ENCODE peak calls at places on chromosomes 6 and 20, in ten cellular contexts. One of them, this sample, is unnamed.

GRCh38 chr20:32982617-32983458 is 21.4 kb downstream of the SUN5 start:
- DNase-seq in hippocampal formation: no peak
- DNase-seq in stimulated activated CD8-positive, alpha-beta memory T cell treated with anti-CD3 and anti-CD28 coated beads, Interleukin-12 subunit alpha, Interleukin-12 subunit beta, amount 100 ng/mL, for 4 hours: no peak
- DNase-seq in neural crest cell: no peak
- DNase-seq in amygdala: no peak
- DNase-seq in A673: peak; percentile 7
- DNase-seq in substantia nigra: peak; percentile 38
- DNase-seq in IMR-90: no peak
- DNase-seq in WTC11: no peak
- DNase-seq in stimulated activated CD4-positive, alpha-beta T cell treated with anti-CD3 and anti-CD28 coated beads, Interleukin-2, amount 100 ng/mL, for 48 hours: no peak
- DNase-seq in this sample: no peak

GRCh38 chr6:88910922-88911778 is 52.3 kb downstream of the RNGTT start:
- DNase-seq in hippocampal formation: no peak
- DNase-seq in stimulated activated CD8-positive, alpha-beta memory T cell treated with anti-CD3 and anti-CD28 coated beads, Interleukin-12 subunit alpha, Interleukin-12 subunit beta, amount 100 ng/mL, for 4 hours: no peak
- DNase-seq in neural crest cell: no peak
- DNase-seq in amygdala: no peak
- DNase-seq in A673: no peak
- DNase-seq in substantia nigra: no peak
- DNase-seq in IMR-90: no peak
- DNase-seq in WTC11: no peak
- DNase-seq in stimulated activated CD4-positive, alpha-beta T cell treated with anti-CD3 and anti-CD28 coated beads, Interleukin-2, amount 100 ng/mL, for 48 hours: no peak
- DNase-seq in this sample: no peak

GRCh38 chr20:6882911-6883310 is 115.4 kb downstream of the BMP2 start:
- DNase-seq in hippocampal formation: no peak
- DNase-seq in stimulated activated CD8-positive, alpha-beta memory T cell treated with anti-CD3 and anti-CD28 coated beads, Interleukin-12 subunit alpha, Interleukin-12 subunit beta, amount 100 ng/mL, for 4 hours: no peak
- DNase-seq in neural crest cell: no peak
- DNase-seq in amygdala: no peak
- DNase-seq in A673: no peak
- DNase-seq in substantia nigra: no peak
- DNase-seq in IMR-90: no peak
- DNase-seq in WTC11: no peak
- DNase-seq in stimulated activated CD4-positive, alpha-beta T cell treated with anti-CD3 and anti-CD28 coated beads, Interleukin-2, amount 100 ng/mL, for 48 hours: no peak
- DNase-seq in this sample: peak; percentile 44

GRCh38 chr6:28634758-28635546 is 109.3 kb downstream of the GPX5 start:
- DNase-seq in hippocampal formation: no peak
- DNase-seq in stimulated activated CD8-positive, alpha-beta memory T cell treated with anti-CD3 and anti-CD28 coated beads, Interleukin-12 subunit alpha, Interleukin-12 subunit beta, amount 100 ng/mL, for 4 hours: no peak
- DNase-seq in neural crest cell: peak; percentile 42
- DNase-seq in amygdala: no peak
- DNase-seq in A673: peak; percentile 47
- DNase-seq in substantia nigra: no peak
- DNase-seq in IMR-90: no peak
- DNase-seq in WTC11: peak; percentile 70
- DNase-seq in stimulated activated CD4-positive, alpha-beta T cell treated with anti-CD3 and anti-CD28 coated beads, Interleukin-2, amount 100 ng/mL, for 48 hours: no peak
- DNase-seq in this sample: no peak

GRCh38 chr20:46195264-46196038 is 77.3 kb downstream of the CD40 start:
- DNase-seq in hippocampal formation: no peak
- DNase-seq in stimulated activated CD8-positive, alpha-beta memory T cell treated with anti-CD3 and anti-CD28 coated beads, Interleukin-12 subunit alpha, Interleukin-12 subunit beta, amount 100 ng/mL, for 4 hours: no peak
- DNase-seq in neural crest cell: no peak
- DNase-seq in amygdala: no peak
- DNase-seq in A673: no peak
- DNase-seq in substantia nigra: no peak
- DNase-seq in IMR-90: no peak
- DNase-seq in WTC11: no peak
- DNase-seq in stimulated activated CD4-positive, alpha-beta T cell treated with anti-CD3 and anti-CD28 coated beads, Interleukin-2, amount 100 ng/mL, for 48 hours: no peak
- DNase-seq in this sample: no peak

GRCh38 chr6:97053643-97054411 is 129.3 kb downstream of the KLHL32 start:
- DNase-seq in hippocampal formation: peak; percentile 53
- DNase-seq in stimulated activated CD8-positive, alpha-beta memory T cell treated with anti-CD3 and anti-CD28 coated beads, Interleukin-12 subunit alpha, Interleukin-12 subunit beta, amount 100 ng/mL, for 4 hours: no peak
- DNase-seq in neural crest cell: no peak
- DNase-seq in amygdala: no peak
- DNase-seq in A673: peak; percentile 38
- DNase-seq in substantia nigra: no peak
- DNase-seq in IMR-90: peak; percentile 34
- DNase-seq in WTC11: no peak
- DNase-seq in stimulated activated CD4-positive, alpha-beta T cell treated with anti-CD3 and anti-CD28 coated beads, Interleukin-2, amount 100 ng/mL, for 48 hours: no peak
- DNase-seq in this sample: no peak

GRCh38 chr20:59002388-59002787 is 4.7 kb downstream of the CTSZ start:
- DNase-seq in hippocampal formation: no peak
- DNase-seq in stimulated activated CD8-positive, alpha-beta memory T cell treated with anti-CD3 and anti-CD28 coated beads, Interleukin-12 subunit alpha, Interleukin-12 subunit beta, amount 100 ng/mL, for 4 hours: no peak
- DNase-seq in neural crest cell: no peak
- DNase-seq in amygdala: no peak
- DNase-seq in A673: no peak
- DNase-seq in substantia nigra: no peak
- DNase-seq in IMR-90: no peak
- DNase-seq in WTC11: no peak
- DNase-seq in stimulated activated CD4-positive, alpha-beta T cell treated with anti-CD3 and anti-CD28 coated beads, Interleukin-2, amount 100 ng/mL, for 48 hours: no peak
- DNase-seq in this sample: no peak

GRCh38 chr6:5078121-5078695 is 6.9 kb upstream of the PPP1R3G start:
- DNase-seq in hippocampal formation: no peak
- DNase-seq in stimulated activated CD8-positive, alpha-beta memory T cell treated with anti-CD3 and anti-CD28 coated beads, Interleukin-12 subunit alpha, Interleukin-12 subunit beta, amount 100 ng/mL, for 4 hours: no peak
- DNase-seq in neural crest cell: no peak
- DNase-seq in amygdala: no peak
- DNase-seq in A673: peak; percentile 38
- DNase-seq in substantia nigra: no peak
- DNase-seq in IMR-90: no peak
- DNase-seq in WTC11: no peak
- DNase-seq in stimulated activated CD4-positive, alpha-beta T cell treated with anti-CD3 and anti-CD28 coated beads, Interleukin-2, amount 100 ng/mL, for 48 hours: no peak
- DNase-seq in this sample: no peak

GRCh38 chr6:24391756-24392405 is 10.9 kb upstream of the MRS2 start:
- DNase-seq in hippocampal formation: no peak
- DNase-seq in stimulated activated CD8-positive, alpha-beta memory T cell treated with anti-CD3 and anti-CD28 coated beads, Interleukin-12 subunit alpha, Interleukin-12 subunit beta, amount 100 ng/mL, for 4 hours: no peak
- DNase-seq in neural crest cell: no peak
- DNase-seq in amygdala: no peak
- DNase-seq in A673: no peak
- DNase-seq in substantia nigra: no peak
- DNase-seq in IMR-90: no peak
- DNase-seq in WTC11: no peak
- DNase-seq in stimulated activated CD4-positive, alpha-beta T cell treated with anti-CD3 and anti-CD28 coated beads, Interleukin-2, amount 100 ng/mL, for 48 hours: no peak
- DNase-seq in this sample: no peak

GRCh38 chr6:145929037-145929633 is 35.0 kb downstream of the SHPRH start:
- DNase-seq in hippocampal formation: peak; percentile 20
- DNase-seq in stimulated activated CD8-positive, alpha-beta memory T cell treated with anti-CD3 and anti-CD28 coated beads, Interleukin-12 subunit alpha, Interleukin-12 subunit beta, amount 100 ng/mL, for 4 hours: no peak
- DNase-seq in neural crest cell: no peak
- DNase-seq in amygdala: no peak
- DNase-seq in A673: peak; percentile 61
- DNase-seq in substantia nigra: no peak
- DNase-seq in IMR-90: peak; percentile 60
- DNase-seq in WTC11: no peak
- DNase-seq in stimulated activated CD4-positive, alpha-beta T cell treated with anti-CD3 and anti-CD28 coated beads, Interleukin-2, amount 100 ng/mL, for 48 hours: no peak
- DNase-seq in this sample: peak; percentile 9

GRCh38 chr6:69775941-69776340 is 20.9 kb downstream of the LMBRD1 start:
- DNase-seq in hippocampal formation: no peak
- DNase-seq in stimulated activated CD8-positive, alpha-beta memory T cell treated with anti-CD3 and anti-CD28 coated beads, Interleukin-12 subunit alpha, Interleukin-12 subunit beta, amount 100 ng/mL, for 4 hours: no peak
- DNase-seq in neural crest cell: no peak
- DNase-seq in amygdala: no peak
- DNase-seq in A673: no peak
- DNase-seq in substantia nigra: no peak
- DNase-seq in IMR-90: no peak
- DNase-seq in WTC11: no peak
- DNase-seq in stimulated activated CD4-positive, alpha-beta T cell treated with anti-CD3 and anti-CD28 coated beads, Interleukin-2, amount 100 ng/mL, for 48 hours: no peak
- DNase-seq in this sample: no peak

GRCh38 chr20:15012551-15012950 is 675.1 kb upstream of the FLRT3 start:
- DNase-seq in hippocampal formation: no peak
- DNase-seq in stimulated activated CD8-positive, alpha-beta memory T cell treated with anti-CD3 and anti-CD28 coated beads, Interleukin-12 subunit alpha, Interleukin-12 subunit beta, amount 100 ng/mL, for 4 hours: no peak
- DNase-seq in neural crest cell: peak; percentile 27
- DNase-seq in amygdala: no peak
- DNase-seq in A673: no peak
- DNase-seq in substantia nigra: no peak
- DNase-seq in IMR-90: no peak
- DNase-seq in WTC11: no peak
- DNase-seq in stimulated activated CD4-positive, alpha-beta T cell treated with anti-CD3 and anti-CD28 coated beads, Interleukin-2, amount 100 ng/mL, for 48 hours: no peak
- DNase-seq in this sample: no peak

GRCh38 chr6:82712826-82713225 is 349.2 kb downstream of the TPBG start:
- DNase-seq in hippocampal formation: no peak
- DNase-seq in stimulated activated CD8-positive, alpha-beta memory T cell treated with anti-CD3 and anti-CD28 coated beads, Interleukin-12 subunit alpha, Interleukin-12 subunit beta, amount 100 ng/mL, for 4 hours: no peak
- DNase-seq in neural crest cell: no peak
- DNase-seq in amygdala: no peak
- DNase-seq in A673: no peak
- DNase-seq in substantia nigra: no peak
- DNase-seq in IMR-90: no peak
- DNase-seq in WTC11: no peak
- DNase-seq in stimulated activated CD4-positive, alpha-beta T cell treated with anti-CD3 and anti-CD28 coated beads, Interleukin-2, amount 100 ng/mL, for 48 hours: no peak
- DNase-seq in this sample: no peak

GRCh38 chr6:127518212-127518709 is 874 bp downstream of the MTCL3 start:
- DNase-seq in hippocampal formation: peak; percentile 21
- DNase-seq in stimulated activated CD8-positive, alpha-beta memory T cell treated with anti-CD3 and anti-CD28 coated beads, Interleukin-12 subunit alpha, Interleukin-12 subunit beta, amount 100 ng/mL, for 4 hours: no peak
- DNase-seq in neural crest cell: peak; percentile 27
- DNase-seq in amygdala: no peak
- DNase-seq in A673: peak; percentile 69
- DNase-seq in substantia nigra: peak; percentile 7
- DNase-seq in IMR-90: no peak
- DNase-seq in WTC11: no peak
- DNase-seq in stimulated activated CD4-positive, alpha-beta T cell treated with anti-CD3 and anti-CD28 coated beads, Interleukin-2, amount 100 ng/mL, for 48 hours: no peak
- DNase-seq in this sample: no peak

GRCh38 chr20:63740070-63740500 is 509 bp downstream of the SLC2A4RG start:
- DNase-seq in hippocampal formation: no peak
- DNase-seq in stimulated activated CD8-positive, alpha-beta memory T cell treated with anti-CD3 and anti-CD28 coated beads, Interleukin-12 subunit alpha, Interleukin-12 subunit beta, amount 100 ng/mL, for 4 hours: peak; percentile 34
- DNase-seq in neural crest cell: no peak
- DNase-seq in amygdala: no peak
- DNase-seq in A673: peak; percentile 51
- DNase-seq in substantia nigra: peak; percentile 27
- DNase-seq in IMR-90: peak; percentile 7
- DNase-seq in WTC11: peak; percentile 60
- DNase-seq in stimulated activated CD4-positive, alpha-beta T cell treated with anti-CD3 and anti-CD28 coated beads, Interleukin-2, amount 100 ng/mL, for 48 hours: peak; percentile 36
- DNase-seq in this sample: no peak

GRCh38 chr20:44400671-44401051 is 45.2 kb downstream of the HNF4A start:
- DNase-seq in hippocampal formation: no peak
- DNase-seq in stimulated activated CD8-positive, alpha-beta memory T cell treated with anti-CD3 and anti-CD28 coated beads, Interleukin-12 subunit alpha, Interleukin-12 subunit beta, amount 100 ng/mL, for 4 hours: no peak
- DNase-seq in neural crest cell: no peak
- DNase-seq in amygdala: no peak
- DNase-seq in A673: no peak
- DNase-seq in substantia nigra: no peak
- DNase-seq in IMR-90: no peak
- DNase-seq in WTC11: no peak
- DNase-seq in stimulated activated CD4-positive, alpha-beta T cell treated with anti-CD3 and anti-CD28 coated beads, Interleukin-2, amount 100 ng/mL, for 48 hours: no peak
- DNase-seq in this sample: no peak

GRCh38 chr20:54794110-54794509 is 318.7 kb downstream of the DOK5 start:
- DNase-seq in hippocampal formation: no peak
- DNase-seq in stimulated activated CD8-positive, alpha-beta memory T cell treated with anti-CD3 and anti-CD28 coated beads, Interleukin-12 subunit alpha, Interleukin-12 subunit beta, amount 100 ng/mL, for 4 hours: no peak
- DNase-seq in neural crest cell: no peak
- DNase-seq in amygdala: no peak
- DNase-seq in A673: no peak
- DNase-seq in substantia nigra: no peak
- DNase-seq in IMR-90: no peak
- DNase-seq in WTC11: no peak
- DNase-seq in stimulated activated CD4-positive, alpha-beta T cell treated with anti-CD3 and anti-CD28 coated beads, Interleukin-2, amount 100 ng/mL, for 48 hours: no peak
- DNase-seq in this sample: no peak

GRCh38 chr20:49890651-49891361 is 24.5 kb downstream of the SPATA2 start:
- DNase-seq in hippocampal formation: no peak
- DNase-seq in stimulated activated CD8-positive, alpha-beta memory T cell treated with anti-CD3 and anti-CD28 coated beads, Interleukin-12 subunit alpha, Interleukin-12 subunit beta, amount 100 ng/mL, for 4 hours: no peak
- DNase-seq in neural crest cell: no peak
- DNase-seq in amygdala: no peak
- DNase-seq in A673: no peak
- DNase-seq in substantia nigra: peak; percentile 30
- DNase-seq in IMR-90: no peak
- DNase-seq in WTC11: peak; percentile 38
- DNase-seq in stimulated activated CD4-positive, alpha-beta T cell treated with anti-CD3 and anti-CD28 coated beads, Interleukin-2, amount 100 ng/mL, for 48 hours: no peak
- DNase-seq in this sample: no peak

GRCh38 chr6:140360651-140361050 is 986.2 kb upstream of the CITED2 start:
- DNase-seq in hippocampal formation: no peak
- DNase-seq in stimulated activated CD8-positive, alpha-beta memory T cell treated with anti-CD3 and anti-CD28 coated beads, Interleukin-12 subunit alpha, Interleukin-12 subunit beta, amount 100 ng/mL, for 4 hours: no peak
- DNase-seq in neural crest cell: no peak
- DNase-seq in amygdala: no peak
- DNase-seq in A673: no peak
- DNase-seq in substantia nigra: no peak
- DNase-seq in IMR-90: peak; percentile 30
- DNase-seq in WTC11: no peak
- DNase-seq in stimulated activated CD4-positive, alpha-beta T cell treated with anti-CD3 and anti-CD28 coated beads, Interleukin-2, amount 100 ng/mL, for 48 hours: no peak
- DNase-seq in this sample: peak; percentile 53

GRCh38 chr6:109236140-109237081 is 141.1 kb downstream of the CEP57L1 start:
- DNase-seq in hippocampal formation: no peak
- DNase-seq in stimulated activated CD8-positive, alpha-beta memory T cell treated with anti-CD3 and anti-CD28 coated beads, Interleukin-12 subunit alpha, Interleukin-12 subunit beta, amount 100 ng/mL, for 4 hours: no peak
- DNase-seq in neural crest cell: no peak
- DNase-seq in amygdala: no peak
- DNase-seq in A673: no peak
- DNase-seq in substantia nigra: peak; percentile 44
- DNase-seq in IMR-90: no peak
- DNase-seq in WTC11: peak; percentile 82
- DNase-seq in stimulated activated CD4-positive, alpha-beta T cell treated with anti-CD3 and anti-CD28 coated beads, Interleukin-2, amount 100 ng/mL, for 48 hours: peak; percentile 9
- DNase-seq in this sample: no peak

GRCh38 chr6:95959291-95959690 is 56.5 kb upstream of the FUT9 start:
- DNase-seq in hippocampal formation: peak; percentile 38
- DNase-seq in stimulated activated CD8-positive, alpha-beta memory T cell treated with anti-CD3 and anti-CD28 coated beads, Interleukin-12 subunit alpha, Interleukin-12 subunit beta, amount 100 ng/mL, for 4 hours: no peak
- DNase-seq in neural crest cell: no peak
- DNase-seq in amygdala: no peak
- DNase-seq in A673: no peak
- DNase-seq in substantia nigra: no peak
- DNase-seq in IMR-90: no peak
- DNase-seq in WTC11: no peak
- DNase-seq in stimulated activated CD4-positive, alpha-beta T cell treated with anti-CD3 and anti-CD28 coated beads, Interleukin-2, amount 100 ng/mL, for 48 hours: no peak
- DNase-seq in this sample: no peak

GRCh38 chr20:24838551-24839530 is 110.2 kb upstream of the CST7 start:
- DNase-seq in hippocampal formation: peak; percentile 20
- DNase-seq in stimulated activated CD8-positive, alpha-beta memory T cell treated with anti-CD3 and anti-CD28 coated beads, Interleukin-12 subunit alpha, Interleukin-12 subunit beta, amount 100 ng/mL, for 4 hours: no peak
- DNase-seq in neural crest cell: no peak
- DNase-seq in amygdala: no peak
- DNase-seq in A673: no peak
- DNase-seq in substantia nigra: no peak
- DNase-seq in IMR-90: peak; percentile 12
- DNase-seq in WTC11: no peak
- DNase-seq in stimulated activated CD4-positive, alpha-beta T cell treated with anti-CD3 and anti-CD28 coated beads, Interleukin-2, amount 100 ng/mL, for 48 hours: no peak
- DNase-seq in this sample: no peak

GRCh38 chr6:43974643-43975235 is 152.5 kb downstream of the MRPL14 start:
- DNase-seq in hippocampal formation: no peak
- DNase-seq in stimulated activated CD8-positive, alpha-beta memory T cell treated with anti-CD3 and anti-CD28 coated beads, Interleukin-12 subunit alpha, Interleukin-12 subunit beta, amount 100 ng/mL, for 4 hours: no peak
- DNase-seq in neural crest cell: no peak
- DNase-seq in amygdala: no peak
- DNase-seq in A673: no peak
- DNase-seq in substantia nigra: no peak
- DNase-seq in IMR-90: peak; percentile 59
- DNase-seq in WTC11: no peak
- DNase-seq in stimulated activated CD4-positive, alpha-beta T cell treated with anti-CD3 and anti-CD28 coated beads, Interleukin-2, amount 100 ng/mL, for 48 hours: no peak
- DNase-seq in this sample: no peak

GRCh38 chr20:19785886-19786285 is 27.8 kb downstream of the RIN2 start:
- DNase-seq in hippocampal formation: no peak
- DNase-seq in stimulated activated CD8-positive, alpha-beta memory T cell treated with anti-CD3 and anti-CD28 coated beads, Interleukin-12 subunit alpha, Interleukin-12 subunit beta, amount 100 ng/mL, for 4 hours: no peak
- DNase-seq in neural crest cell: no peak
- DNase-seq in amygdala: no peak
- DNase-seq in A673: no peak
- DNase-seq in substantia nigra: no peak
- DNase-seq in IMR-90: peak; percentile 42
- DNase-seq in WTC11: no peak
- DNase-seq in stimulated activated CD4-positive, alpha-beta T cell treated with anti-CD3 and anti-CD28 coated beads, Interleukin-2, amount 100 ng/mL, for 48 hours: no peak
- DNase-seq in this sample: no peak

GRCh38 chr6:105596284-105596755 is 193.4 kb upstream of the PREP start:
- DNase-seq in hippocampal formation: no peak
- DNase-seq in stimulated activated CD8-positive, alpha-beta memory T cell treated with anti-CD3 and anti-CD28 coated beads, Interleukin-12 subunit alpha, Interleukin-12 subunit beta, amount 100 ng/mL, for 4 hours: no peak
- DNase-seq in neural crest cell: no peak
- DNase-seq in amygdala: no peak
- DNase-seq in A673: peak; percentile 55
- DNase-seq in substantia nigra: no peak
- DNase-seq in IMR-90: peak; percentile 99
- DNase-seq in WTC11: no peak
- DNase-seq in stimulated activated CD4-positive, alpha-beta T cell treated with anti-CD3 and anti-CD28 coated beads, Interleukin-2, amount 100 ng/mL, for 48 hours: no peak
- DNase-seq in this sample: peak; percentile 96

GRCh38 chr6:74574794-74575193 is 631.1 kb downstream of the COL12A1 start:
- DNase-seq in hippocampal formation: no peak
- DNase-seq in stimulated activated CD8-positive, alpha-beta memory T cell treated with anti-CD3 and anti-CD28 coated beads, Interleukin-12 subunit alpha, Interleukin-12 subunit beta, amount 100 ng/mL, for 4 hours: no peak
- DNase-seq in neural crest cell: no peak
- DNase-seq in amygdala: no peak
- DNase-seq in A673: peak; percentile 65
- DNase-seq in substantia nigra: no peak
- DNase-seq in IMR-90: peak; percentile 58
- DNase-seq in WTC11: no peak
- DNase-seq in stimulated activated CD4-positive, alpha-beta T cell treated with anti-CD3 and anti-CD28 coated beads, Interleukin-2, amount 100 ng/mL, for 48 hours: no peak
- DNase-seq in this sample: no peak

GRCh38 chr6:12760911-12761310 is 44.3 kb downstream of the PHACTR1 start:
- DNase-seq in hippocampal formation: no peak
- DNase-seq in stimulated activated CD8-positive, alpha-beta memory T cell treated with anti-CD3 and anti-CD28 coated beads, Interleukin-12 subunit alpha, Interleukin-12 subunit beta, amount 100 ng/mL, for 4 hours: no peak
- DNase-seq in neural crest cell: no peak
- DNase-seq in amygdala: no peak
- DNase-seq in A673: no peak
- DNase-seq in substantia nigra: no peak
- DNase-seq in IMR-90: no peak
- DNase-seq in WTC11: no peak
- DNase-seq in stimulated activated CD4-positive, alpha-beta T cell treated with anti-CD3 and anti-CD28 coated beads, Interleukin-2, amount 100 ng/mL, for 48 hours: no peak
- DNase-seq in this sample: no peak

GRCh38 chr6:3872370-3872854 is 23.2 kb downstream of the FAM50B start:
- DNase-seq in hippocampal formation: no peak
- DNase-seq in stimulated activated CD8-positive, alpha-beta memory T cell treated with anti-CD3 and anti-CD28 coated beads, Interleukin-12 subunit alpha, Interleukin-12 subunit beta, amount 100 ng/mL, for 4 hours: no peak
- DNase-seq in neural crest cell: no peak
- DNase-seq in amygdala: no peak
- DNase-seq in A673: no peak
- DNase-seq in substantia nigra: no peak
- DNase-seq in IMR-90: no peak
- DNase-seq in WTC11: no peak
- DNase-seq in stimulated activated CD4-positive, alpha-beta T cell treated with anti-CD3 and anti-CD28 coated beads, Interleukin-2, amount 100 ng/mL, for 48 hours: no peak
- DNase-seq in this sample: no peak

This sample was measured in kidney epithelial cell.